ENCODE peak calls at places on chromosomes 3 and 15, in nine cellular contexts. I, V, Y, W, Z, Q, X, G and B are unnamed samples. For H3K27me3, the result is how much of the 10 kb centered on the place peaks cover.

GRCh38 chr3:35739964-35740527 is 100.7 kb downstream of the ARPP21 start:
- DNase-seq in W (no peak), Z (no peak), G (no peak), Y (no peak), I (no peak), V (no peak), X (no peak), Q (no peak), B (no peak)

GRCh38 chr15:44066211-44066827 is 128.8 kb downstream of the FRMD5 start:
- DNase-seq in Q (peak), Y (peak), Z (peak), W (no peak), I (peak), G (peak), X (no peak), V (peak), B (no peak)

GRCh38 chr3:11718582-11719405 is 75.1 kb upstream of the VGLL4 start:
- DNase-seq in V (peak), Q (peak), Y (peak), G (no peak), Z (no peak), X (peak), W (peak), I (peak), B (peak)

GRCh38 chr3:98843301-98843959 is 58.1 kb downstream of the DCBLD2 start:
- DNase-seq in I (no peak), Y (no peak), Z (no peak), G (no peak), X (no peak), Q (no peak), V (no peak), W (no peak), B (no peak)

GRCh38 chr15:67050062-67050461 is 15.3 kb upstream of the SMAD3 start:
- DNase-seq in Z (no peak), V (no peak), W (no peak), I (no peak), Y (peak), G (no peak), X (peak), Q (no peak), B (no peak)

GRCh38 chr15:98616397-98616796 is 31.9 kb upstream of the IGF1R start:
- DNase-seq in Z (no peak), Q (no peak), I (no peak), Y (no peak), G (no peak), W (no peak), V (no peak), X (no peak), B (no peak)

GRCh38 chr3:4615734-4616133 is 122.6 kb downstream of the ITPR1 start:
- DNase-seq in Z (no peak), Y (no peak), G (no peak), I (no peak), Q (no peak), W (no peak), X (no peak), V (no peak), B (no peak)

GRCh38 chr3:197996855-197997254 is 36.8 kb downstream of the LMLN start:
- DNase-seq in G (no peak), V (no peak), X (no peak), I (no peak), Q (no peak), W (no peak), Y (no peak), Z (no peak), B (no peak)

GRCh38 chr3:52444860-52445793 is at the start of gene SEMA3G:
- DNase-seq in V (peak), Q (no peak), I (peak), Z (peak), X (peak), W (no peak), Y (peak), G (no peak), B (peak)

GRCh38 chr3:60010778-60011177 is 961.0 kb upstream of the CFAP20DC start:
- DNase-seq in X (no peak), Y (no peak), W (no peak), V (no peak), G (no peak), Z (no peak), I (no peak), Q (no peak), B (no peak)

GRCh38 chr15:66952756-66953522 is 112.5 kb upstream of the SMAD3 start:
- DNase-seq in W (no peak), Q (no peak), X (no peak), I (no peak), Y (no peak), G (no peak), Z (no peak), V (no peak), B (no peak)

GRCh38 chr3:120839120-120839519 is 68.9 kb upstream of the STXBP5L start:
- DNase-seq in Y (no peak), I (no peak), X (no peak), Q (no peak), G (no peak), V (no peak), W (no peak), Z (no peak), B (no peak)

GRCh38 chr15:67832965-67833503 is 6.8 kb downstream of the RNU6-1 start:
- DNase-seq in Z (peak), Y (no peak), V (peak), G (no peak), I (no peak), W (no peak), Q (no peak), X (peak), B (peak)

GRCh38 chr3:134449277-134449676 is 36.5 kb downstream of the ANAPC13 start:
- DNase-seq in V (peak), Y (peak), Q (no peak), X (no peak), W (peak), Z (peak), I (peak), G (no peak), B (peak)

GRCh38 chr3:89851974-89852621 is 744.7 kb downstream of the EPHA3 start:
- DNase-seq in G (no peak), V (peak), Y (peak), X (no peak), I (peak), Z (peak), Q (peak), W (no peak), B (no peak)

GRCh38 chr15:20346082-20346805 is 195.4 kb downstream of the GOLGA6L6 start:
- DNase-seq in Y (no peak), Q (no peak), X (peak), I (no peak), V (peak), G (no peak), Z (peak), W (no peak), B (peak)

GRCh38 chr15:20345401-20345958 is 196.1 kb downstream of the GOLGA6L6 start:
- DNase-seq in V (peak), Q (no peak), I (no peak), G (no peak), X (peak), W (no peak), Y (no peak), Z (peak), B (peak)

GRCh38 chr15:20348291-20348899 is 193.2 kb downstream of the GOLGA6L6 start:
- DNase-seq in I (no peak), X (peak), V (peak), Y (no peak), W (no peak), Z (peak), G (no peak), Q (no peak), B (peak)

GRCh38 chr15:20341901-20342605 is 199.5 kb downstream of the GOLGA6L6 start:
- DNase-seq in I (peak), V (peak), W (peak), Z (peak), X (peak), Q (no peak), G (no peak), Y (peak), B (peak)

DNA sequence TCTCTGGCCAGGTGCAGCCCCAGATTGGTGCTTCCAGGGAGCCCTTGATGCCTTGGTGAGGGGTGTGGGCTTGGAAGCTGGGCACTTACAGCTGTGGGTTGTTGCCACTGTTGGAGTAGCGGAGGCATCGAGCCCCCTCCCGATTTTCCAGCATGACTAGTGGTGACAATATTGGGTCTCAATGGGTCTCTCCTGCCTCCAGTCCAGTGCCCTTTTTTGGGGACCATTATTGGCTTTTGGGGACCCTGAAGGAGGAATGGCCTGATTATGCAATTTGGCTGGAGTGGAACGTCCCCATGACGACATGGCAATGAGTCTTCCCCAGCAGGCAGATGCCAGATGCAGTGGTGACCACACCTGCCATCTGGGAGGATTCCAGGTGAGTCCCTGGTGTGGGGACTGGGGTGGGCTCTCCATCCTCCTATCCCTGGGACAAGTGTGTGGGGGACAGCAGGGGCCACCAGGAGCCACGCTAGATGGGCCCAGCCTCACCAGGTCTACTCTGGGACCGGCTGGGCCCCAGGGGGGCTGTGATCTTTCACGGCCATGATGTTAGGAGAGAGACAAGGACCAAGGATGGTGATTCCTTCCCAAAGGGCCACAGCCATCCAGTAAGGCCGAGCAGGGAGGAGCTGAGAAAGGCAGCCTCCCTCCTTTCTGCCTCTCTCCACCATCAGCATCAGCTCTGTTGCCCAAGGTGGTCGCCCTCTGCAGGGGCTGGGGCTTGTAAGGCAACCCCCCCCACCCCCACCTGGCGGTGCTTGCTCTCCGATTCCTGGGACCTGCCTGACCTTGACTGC is 196.8 kb downstream of the GOLGA6L6 start:
- DNase-seq in V (peak), X (peak), W (no peak), Y (no peak), Z (peak), I (no peak), Q (no peak), G (no peak), B (peak)
- H3K27me3 ChIP-seq in V (under half), X (under half), W (under half), Y (under half), Z (under half), I (under half), Q (under half), G (under half), B (under half)

DNA sequence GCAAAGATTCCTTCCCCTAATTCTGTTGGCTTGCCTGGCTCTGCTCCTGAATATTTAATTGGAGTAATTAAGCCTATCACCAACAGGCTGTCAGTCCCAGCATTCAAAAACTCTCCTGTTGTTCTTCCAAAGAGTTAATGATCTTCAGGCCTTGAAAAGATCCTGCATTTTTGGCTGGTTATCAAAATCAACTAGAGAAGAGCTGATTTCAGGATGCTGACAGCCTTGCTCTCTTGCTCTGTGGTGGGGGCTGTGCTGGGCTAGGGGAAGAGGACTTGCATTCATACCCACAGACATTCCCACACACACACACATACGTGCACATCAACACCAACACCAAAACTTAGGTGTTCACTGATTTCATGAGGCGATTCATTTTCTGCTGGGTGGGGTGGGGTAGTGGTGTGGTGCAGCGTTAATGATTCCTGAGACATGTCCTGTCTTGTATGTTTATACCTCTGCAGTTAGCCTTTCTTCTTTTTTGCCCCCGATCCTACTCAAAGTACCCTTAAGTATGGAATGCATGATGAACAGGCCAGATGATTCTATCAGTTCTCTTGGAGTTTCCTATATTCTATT is 42.4 kb downstream of the CPN2 start:
- DNase-seq in V (no peak), Q (no peak), Y (no peak), G (no peak), W (no peak), Z (no peak), X (peak), I (no peak), B (no peak)
- H3K27me3 ChIP-seq in V (under half), Q (under half), Y (under half), G (half or more), W (under half), Z (under half), X (under half), I (under half), B (half or more)

GRCh38 chr3:182261084-182261483 is 532.2 kb upstream of the ATP11B start:
- DNase-seq in G (no peak), Q (no peak), Y (no peak), Z (no peak), W (no peak), X (no peak), I (no peak), V (no peak), B (no peak)
- H3K27me3 ChIP-seq in G (under half), Q (under half), Y (under half), Z (under half), W (under half), X (under half), I (under half), V (under half), B (under half)

GRCh38 chr15:76146808-76147207 is 87.0 kb downstream of the TMEM266 start:
- DNase-seq in Q (no peak), X (no peak), W (no peak), Y (no peak), Z (no peak), V (no peak), I (no peak), G (no peak), B (no peak)
- H3K27me3 ChIP-seq in Q (under half), X (under half), W (under half), Y (under half), Z (under half), V (under half), I (under half), G (under half), B (under half)

GRCh38 chr15:75228787-75229186 is 27.1 kb downstream of the C15orf39 start:
- DNase-seq in I (no peak), Q (no peak), Y (no peak), W (no peak), X (peak), V (peak), G (no peak), Z (no peak), B (peak)

GRCh38 chr15:75229191-75230015 is 27.7 kb downstream of the C15orf39 start:
- DNase-seq in Y (peak), X (peak), G (no peak), Z (no peak), I (no peak), Q (no peak), W (no peak), V (peak), B (peak)

GRCh38 chr15:75230016-75230343 is 28.2 kb upstream of the GOLGA6C start:
- DNase-seq in Y (no peak), Z (no peak), I (no peak), V (no peak), W (no peak), Q (no peak), G (no peak), X (no peak), B (no peak)

GRCh38 chr15:75225951-75226732 is 24.5 kb downstream of the C15orf39 start:
- DNase-seq in G (no peak), I (no peak), Q (no peak), V (peak), X (no peak), Z (no peak), Y (no peak), W (no peak), B (no peak)

GRCh38 chr15:75227663-75228280 is 26.1 kb downstream of the C15orf39 start:
- DNase-seq in V (peak), Z (no peak), Q (no peak), X (peak), W (no peak), Y (no peak), I (no peak), G (no peak), B (peak)
- H3K27me3 ChIP-seq in V (under half), Z (under half), Q (under half), X (under half), W (under half), Y (under half), I (under half), G (under half), B (under half)

GRCh38 chr15:74245342-74245931 is 9.3 kb downstream of the CCDC33 start:
- DNase-seq in Y (no peak), V (peak), Q (no peak), I (no peak), W (no peak), G (no peak), Z (peak), X (no peak), B (peak)

GRCh38 chr15:74242296-74242929 is 6.3 kb downstream of the CCDC33 start:
- DNase-seq in G (no peak), Y (peak), X (no peak), W (no peak), Q (no peak), V (peak), Z (no peak), I (no peak), B (peak)

GRCh38 chr15:74243431-74243830 is 7.3 kb downstream of the CCDC33 start:
- DNase-seq in Q (no peak), G (no peak), Z (no peak), I (no peak), Y (no peak), W (no peak), X (no peak), V (no peak), B (no peak)

GRCh38 chr15:74240897-74241614 is 4.9 kb downstream of the CCDC33 start:
- DNase-seq in X (no peak), Z (no peak), W (no peak), Y (no peak), I (no peak), V (no peak), G (no peak), Q (no peak), B (peak)

DNA sequence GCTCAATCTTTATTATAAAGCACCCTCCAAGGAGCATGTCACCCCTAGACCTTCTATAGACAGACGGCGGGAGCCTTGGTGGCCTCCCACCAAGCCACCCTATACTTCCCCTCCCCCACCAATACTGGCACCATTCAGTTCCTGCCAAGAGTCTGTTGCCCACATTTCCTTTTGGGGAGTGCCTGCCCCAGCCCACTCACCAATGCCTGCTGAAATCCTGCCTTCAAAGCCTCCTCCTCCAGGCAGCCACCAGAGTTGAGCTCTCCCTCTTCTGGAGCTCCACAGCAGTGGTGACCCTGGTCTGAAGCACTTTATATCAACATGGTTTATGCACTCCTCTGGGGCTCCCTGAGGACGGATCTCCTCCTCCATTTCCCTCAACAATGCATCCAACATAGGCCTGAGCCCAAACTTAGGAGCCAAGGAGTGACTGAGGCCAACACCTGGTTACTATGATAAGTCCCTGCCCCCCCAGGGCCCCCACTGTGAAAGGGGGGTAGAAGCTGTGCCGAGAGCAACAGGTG is 8.8 kb downstream of the CCDC33 start:
- DNase-seq in X (no peak), G (no peak), W (no peak), V (no peak), Y (no peak), Z (no peak), I (no peak), Q (no peak), B (peak)
- H3K27me3 ChIP-seq in X (under half), G (under half), W (under half), V (under half), Y (under half), Z (under half), I (under half), Q (under half), B (under half)

GRCh38 chr3:128503164-128503651 is 10.2 kb upstream of the GATA2 start:
- DNase-seq in G (no peak), W (no peak), Y (no peak), X (no peak), Z (peak), V (peak), I (no peak), Q (no peak), B (no peak)
- H3K27me3 ChIP-seq in G (under half), W (under half), Y (under half), X (half or more), Z (under half), V (under half), I (half or more), Q (under half), B (under half)

GRCh38 chr15:83044156-83044555 is 22.9 kb downstream of the BTBD1 start:
- DNase-seq in Z (no peak), G (no peak), W (no peak), Y (no peak), X (no peak), Q (no peak), I (no peak), V (no peak), B (no peak)

DNA sequence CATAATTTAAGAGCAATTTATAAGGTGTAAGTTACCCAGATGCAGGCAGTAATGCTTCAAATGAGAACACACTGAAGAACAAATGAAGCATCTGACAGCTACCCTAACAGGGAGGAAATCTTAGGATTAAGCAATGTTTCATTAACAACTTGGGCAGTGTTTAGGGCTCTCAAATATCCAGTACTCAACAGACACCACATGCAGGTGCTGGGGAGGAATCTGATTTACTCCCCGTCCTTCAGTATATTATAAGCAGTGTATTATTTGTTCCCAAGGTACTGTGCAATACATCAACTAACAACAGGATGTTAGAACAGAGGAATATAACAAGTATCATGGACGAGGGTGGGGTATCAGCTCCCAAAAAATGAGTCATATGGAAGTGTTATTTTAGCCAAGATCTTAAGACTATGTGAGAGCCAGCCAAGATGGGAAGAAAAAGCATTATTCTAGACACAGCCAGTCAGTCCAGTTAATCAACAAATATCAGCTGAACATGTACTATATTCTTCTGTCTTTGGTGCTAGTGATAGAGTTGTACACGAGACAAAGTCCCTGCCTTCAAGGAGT is 20.4 kb downstream of the BTBD1 start:
- DNase-seq in W (no peak), G (no peak), X (no peak), I (no peak), Z (no peak), Y (peak), V (no peak), Q (no peak), B (peak)
- H3K27me3 ChIP-seq in W (under half), G (under half), X (under half), I (under half), Z (under half), Y (under half), V (under half), Q (under half), B (under half)

GRCh38 chr3:73332558-73332957 is 271.1 kb downstream of the EBLN2 start:
- DNase-seq in Z (no peak), G (no peak), I (no peak), Y (no peak), Q (no peak), X (no peak), W (no peak), V (no peak), B (no peak)
- H3K27me3 ChIP-seq in Z (under half), G (under half), I (under half), Y (under half), Q (under half), X (under half), W (under half), V (under half), B (under half)